ENCODE peak calls at places on chromosomes 6 and 20, in eight cellular contexts. One of them, this sample, is unnamed.

GRCh38 chr20:34693414-34693813 is 10.7 kb upstream of the TP53INP2 start:
- DNase-seq in HFF-Myc: no peak
- DNase-seq in PC-3: no peak
- DNase-seq in choroid plexus epithelial cell: no peak
- DNase-seq in WTC11: no peak
- DNase-seq in GM12865: no peak
- DNase-seq in activated CD4-positive, alpha-beta T cell treated with anti-CD3 and anti-CD28 coated beads, Interleukin-2, amount 50 U/mL, for 4 hours: no peak
- DNase-seq in left cardiac atrium: no peak
- DNase-seq in this sample: no peak

GRCh38 chr6:125196613-125197012 is 43.0 kb downstream of the TPD52L1 start:
- DNase-seq in left cardiac atrium: no peak
- DNase-seq in PC-3: no peak
- DNase-seq in choroid plexus epithelial cell: no peak
- DNase-seq in activated CD4-positive, alpha-beta T cell treated with anti-CD3 and anti-CD28 coated beads, Interleukin-2, amount 50 U/mL, for 4 hours: no peak
- DNase-seq in WTC11: no peak
- DNase-seq in GM12865: no peak
- DNase-seq in HFF-Myc: no peak
- DNase-seq in this sample: no peak

GRCh38 chr20:48231253-48231652 is 446.0 kb upstream of the SULF2 start:
- DNase-seq in left cardiac atrium: no peak
- DNase-seq in PC-3: no peak
- DNase-seq in WTC11: no peak
- DNase-seq in activated CD4-positive, alpha-beta T cell treated with anti-CD3 and anti-CD28 coated beads, Interleukin-2, amount 50 U/mL, for 4 hours: no peak
- DNase-seq in choroid plexus epithelial cell: no peak
- DNase-seq in HFF-Myc: no peak
- DNase-seq in GM12865: no peak
- DNase-seq in this sample: no peak

GRCh38 chr6:145241039-145241438 is 494.3 kb downstream of the EPM2A start:
- DNase-seq in WTC11: no peak
- DNase-seq in HFF-Myc: no peak
- DNase-seq in left cardiac atrium: no peak
- DNase-seq in activated CD4-positive, alpha-beta T cell treated with anti-CD3 and anti-CD28 coated beads, Interleukin-2, amount 50 U/mL, for 4 hours: no peak
- DNase-seq in choroid plexus epithelial cell: peak; percentile 68
- DNase-seq in PC-3: peak; percentile 89
- DNase-seq in GM12865: no peak
- DNase-seq in this sample: no peak

GRCh38 chr6:73691512-73691911 is 4.5 kb upstream of the CD109 start:
- DNase-seq in left cardiac atrium: no peak
- DNase-seq in PC-3: peak; percentile 40
- DNase-seq in choroid plexus epithelial cell: peak; percentile 56
- DNase-seq in HFF-Myc: no peak
- DNase-seq in GM12865: no peak
- DNase-seq in activated CD4-positive, alpha-beta T cell treated with anti-CD3 and anti-CD28 coated beads, Interleukin-2, amount 50 U/mL, for 4 hours: no peak
- DNase-seq in WTC11: no peak
- DNase-seq in this sample: no peak

GRCh38 chr20:9480066-9480465 is 34.3 kb upstream of the LAMP5 start:
- DNase-seq in left cardiac atrium: no peak
- DNase-seq in HFF-Myc: no peak
- DNase-seq in activated CD4-positive, alpha-beta T cell treated with anti-CD3 and anti-CD28 coated beads, Interleukin-2, amount 50 U/mL, for 4 hours: no peak
- DNase-seq in choroid plexus epithelial cell: no peak
- DNase-seq in GM12865: no peak
- DNase-seq in WTC11: no peak
- DNase-seq in PC-3: no peak
- DNase-seq in this sample: no peak

GRCh38 chr6:113129991-113130390 is 727.2 kb upstream of the MARCKS start:
- DNase-seq in choroid plexus epithelial cell: no peak
- DNase-seq in left cardiac atrium: no peak
- DNase-seq in PC-3: no peak
- DNase-seq in activated CD4-positive, alpha-beta T cell treated with anti-CD3 and anti-CD28 coated beads, Interleukin-2, amount 50 U/mL, for 4 hours: no peak
- DNase-seq in HFF-Myc: no peak
- DNase-seq in GM12865: no peak
- DNase-seq in WTC11: no peak
- DNase-seq in this sample: no peak

GRCh38 chr6:44307217-44307616 is 5.9 kb downstream of the AARS2 start:
- DNase-seq in GM12865: no peak
- DNase-seq in activated CD4-positive, alpha-beta T cell treated with anti-CD3 and anti-CD28 coated beads, Interleukin-2, amount 50 U/mL, for 4 hours: no peak
- DNase-seq in WTC11: no peak
- DNase-seq in choroid plexus epithelial cell: no peak
- DNase-seq in PC-3: no peak
- DNase-seq in HFF-Myc: no peak
- DNase-seq in left cardiac atrium: no peak
- DNase-seq in this sample: no peak

GRCh38 chr20:642398-643174 is 10.4 kb downstream of the SRXN1 start:
- DNase-seq in WTC11: peak; percentile 50
- DNase-seq in left cardiac atrium: peak; percentile 48
- DNase-seq in choroid plexus epithelial cell: no peak
- DNase-seq in HFF-Myc: no peak
- DNase-seq in PC-3: no peak
- DNase-seq in GM12865: no peak
- DNase-seq in activated CD4-positive, alpha-beta T cell treated with anti-CD3 and anti-CD28 coated beads, Interleukin-2, amount 50 U/mL, for 4 hours: no peak
- DNase-seq in this sample: peak; percentile 71

GRCh38 chr6:26173836-26174144 is 86.6 kb downstream of the HFE start:
- DNase-seq in WTC11: no peak
- DNase-seq in choroid plexus epithelial cell: no peak
- DNase-seq in GM12865: peak; percentile 35
- DNase-seq in left cardiac atrium: no peak
- DNase-seq in PC-3: no peak
- DNase-seq in HFF-Myc: no peak
- DNase-seq in activated CD4-positive, alpha-beta T cell treated with anti-CD3 and anti-CD28 coated beads, Interleukin-2, amount 50 U/mL, for 4 hours: no peak
- DNase-seq in this sample: no peak

GRCh38 chr6:114304304-114304887 is 38.4 kb downstream of the HS3ST5 start:
- DNase-seq in left cardiac atrium: no peak
- DNase-seq in activated CD4-positive, alpha-beta T cell treated with anti-CD3 and anti-CD28 coated beads, Interleukin-2, amount 50 U/mL, for 4 hours: no peak
- DNase-seq in choroid plexus epithelial cell: peak; percentile 50
- DNase-seq in HFF-Myc: no peak
- DNase-seq in PC-3: peak; percentile 64
- DNase-seq in WTC11: no peak
- DNase-seq in GM12865: peak; percentile 10
- DNase-seq in this sample: no peak

GRCh38 chr6:152696543-152696942 is 1.2 kb upstream of the MYCT1 start:
- DNase-seq in choroid plexus epithelial cell: peak; percentile 92
- DNase-seq in GM12865: no peak
- DNase-seq in left cardiac atrium: no peak
- DNase-seq in PC-3: peak; percentile 69
- DNase-seq in activated CD4-positive, alpha-beta T cell treated with anti-CD3 and anti-CD28 coated beads, Interleukin-2, amount 50 U/mL, for 4 hours: no peak
- DNase-seq in HFF-Myc: no peak
- DNase-seq in WTC11: no peak
- DNase-seq in this sample: no peak

GRCh38 chr20:35018578-35019371 is 63.1 kb downstream of the MYH7B start:
- DNase-seq in WTC11: no peak
- DNase-seq in choroid plexus epithelial cell: no peak
- DNase-seq in activated CD4-positive, alpha-beta T cell treated with anti-CD3 and anti-CD28 coated beads, Interleukin-2, amount 50 U/mL, for 4 hours: no peak
- DNase-seq in HFF-Myc: no peak
- DNase-seq in left cardiac atrium: no peak
- DNase-seq in GM12865: no peak
- DNase-seq in PC-3: no peak
- DNase-seq in this sample: no peak

GRCh38 chr6:85469276-85470022 is 19.6 kb downstream of the NT5E start:
- DNase-seq in HFF-Myc: no peak
- DNase-seq in GM12865: no peak
- DNase-seq in left cardiac atrium: no peak
- DNase-seq in WTC11: no peak
- DNase-seq in activated CD4-positive, alpha-beta T cell treated with anti-CD3 and anti-CD28 coated beads, Interleukin-2, amount 50 U/mL, for 4 hours: no peak
- DNase-seq in choroid plexus epithelial cell: no peak
- DNase-seq in PC-3: no peak
- DNase-seq in this sample: no peak

GRCh38 chr6:36769676-36770499 is 69.4 kb downstream of the CPNE5 start:
- DNase-seq in PC-3: peak; percentile 72
- DNase-seq in left cardiac atrium: no peak
- DNase-seq in activated CD4-positive, alpha-beta T cell treated with anti-CD3 and anti-CD28 coated beads, Interleukin-2, amount 50 U/mL, for 4 hours: no peak
- DNase-seq in HFF-Myc: no peak
- DNase-seq in WTC11: no peak
- DNase-seq in GM12865: peak; percentile 46
- DNase-seq in choroid plexus epithelial cell: peak; percentile 24
- DNase-seq in this sample: no peak

GRCh38 chr6:51959744-51960383 is 127.5 kb downstream of the PKHD1 start:
- DNase-seq in WTC11: peak; percentile 80
- DNase-seq in left cardiac atrium: peak; percentile 61
- DNase-seq in HFF-Myc: peak; percentile 30
- DNase-seq in PC-3: peak; percentile 91
- DNase-seq in GM12865: peak; percentile 81
- DNase-seq in activated CD4-positive, alpha-beta T cell treated with anti-CD3 and anti-CD28 coated beads, Interleukin-2, amount 50 U/mL, for 4 hours: no peak
- DNase-seq in choroid plexus epithelial cell: peak; percentile 80
- DNase-seq in this sample: peak; percentile 83

GRCh38 chr20:24978493-24978892 is 14.1 kb downstream of the APMAP start:
- DNase-seq in GM12865: no peak
- DNase-seq in activated CD4-positive, alpha-beta T cell treated with anti-CD3 and anti-CD28 coated beads, Interleukin-2, amount 50 U/mL, for 4 hours: no peak
- DNase-seq in HFF-Myc: no peak
- DNase-seq in choroid plexus epithelial cell: no peak
- DNase-seq in WTC11: no peak
- DNase-seq in left cardiac atrium: no peak
- DNase-seq in PC-3: no peak
- DNase-seq in this sample: no peak

GRCh38 chr6:120214097-120214496 is 864.5 kb upstream of the MAN1A1 start:
- DNase-seq in activated CD4-positive, alpha-beta T cell treated with anti-CD3 and anti-CD28 coated beads, Interleukin-2, amount 50 U/mL, for 4 hours: no peak
- DNase-seq in left cardiac atrium: no peak
- DNase-seq in PC-3: peak; percentile 6
- DNase-seq in GM12865: no peak
- DNase-seq in HFF-Myc: no peak
- DNase-seq in WTC11: no peak
- DNase-seq in choroid plexus epithelial cell: no peak
- DNase-seq in this sample: no peak

GRCh38 chr6:160014869-160015182 is 45.9 kb downstream of the IGF2R start:
- DNase-seq in HFF-Myc: no peak
- DNase-seq in WTC11: no peak
- DNase-seq in choroid plexus epithelial cell: no peak
- DNase-seq in GM12865: no peak
- DNase-seq in left cardiac atrium: no peak
- DNase-seq in activated CD4-positive, alpha-beta T cell treated with anti-CD3 and anti-CD28 coated beads, Interleukin-2, amount 50 U/mL, for 4 hours: no peak
- DNase-seq in PC-3: no peak
- DNase-seq in this sample: no peak

GRCh38 chr6:149938571-149939462 is 3.0 kb upstream of the ULBP2 start:
- DNase-seq in PC-3: peak; percentile 27
- DNase-seq in GM12865: peak; percentile 85
- DNase-seq in left cardiac atrium: no peak
- DNase-seq in activated CD4-positive, alpha-beta T cell treated with anti-CD3 and anti-CD28 coated beads, Interleukin-2, amount 50 U/mL, for 4 hours: peak; percentile 29
- DNase-seq in choroid plexus epithelial cell: peak; percentile 13
- DNase-seq in HFF-Myc: no peak
- DNase-seq in WTC11: no peak
- DNase-seq in this sample: peak; percentile 33

GRCh38 chr20:47784599-47785320 is 521 bp downstream of the SULF2 start:
- DNase-seq in WTC11: peak; percentile 44
- DNase-seq in GM12865: peak; percentile 12
- DNase-seq in HFF-Myc: no peak
- DNase-seq in PC-3: peak; percentile 74
- DNase-seq in activated CD4-positive, alpha-beta T cell treated with anti-CD3 and anti-CD28 coated beads, Interleukin-2, amount 50 U/mL, for 4 hours: no peak
- DNase-seq in choroid plexus epithelial cell: peak; percentile 36
- DNase-seq in left cardiac atrium: peak; percentile 65
- DNase-seq in this sample: peak; percentile 66

GRCh38 chr6:157706883-157707282 is 116.2 kb upstream of the SNX9 start:
- DNase-seq in PC-3: no peak
- DNase-seq in HFF-Myc: no peak
- DNase-seq in left cardiac atrium: no peak
- DNase-seq in activated CD4-positive, alpha-beta T cell treated with anti-CD3 and anti-CD28 coated beads, Interleukin-2, amount 50 U/mL, for 4 hours: no peak
- DNase-seq in GM12865: no peak
- DNase-seq in choroid plexus epithelial cell: no peak
- DNase-seq in WTC11: no peak
- DNase-seq in this sample: no peak

GRCh38 chr20:1177680-1178079 is 7.1 kb downstream of the TMEM74B start:
- DNase-seq in HFF-Myc: no peak
- DNase-seq in choroid plexus epithelial cell: peak; percentile 22
- DNase-seq in GM12865: no peak
- DNase-seq in PC-3: peak; percentile 39
- DNase-seq in activated CD4-positive, alpha-beta T cell treated with anti-CD3 and anti-CD28 coated beads, Interleukin-2, amount 50 U/mL, for 4 hours: no peak
- DNase-seq in WTC11: peak; percentile 56
- DNase-seq in left cardiac atrium: no peak
- DNase-seq in this sample: peak; percentile 39

GRCh38 chr6:168713839-168714238 is 272.9 kb downstream of the SMOC2 start:
- DNase-seq in WTC11: no peak
- DNase-seq in PC-3: peak; percentile 6
- DNase-seq in GM12865: no peak
- DNase-seq in activated CD4-positive, alpha-beta T cell treated with anti-CD3 and anti-CD28 coated beads, Interleukin-2, amount 50 U/mL, for 4 hours: no peak
- DNase-seq in left cardiac atrium: no peak
- DNase-seq in HFF-Myc: no peak
- DNase-seq in choroid plexus epithelial cell: peak; percentile 2
- DNase-seq in this sample: no peak

GRCh38 chr6:157097255-157097936 is 225.9 kb downstream of the TMEM242 start:
- DNase-seq in left cardiac atrium: no peak
- DNase-seq in choroid plexus epithelial cell: no peak
- DNase-seq in activated CD4-positive, alpha-beta T cell treated with anti-CD3 and anti-CD28 coated beads, Interleukin-2, amount 50 U/mL, for 4 hours: no peak
- DNase-seq in GM12865: no peak
- DNase-seq in HFF-Myc: no peak
- DNase-seq in WTC11: no peak
- DNase-seq in PC-3: no peak
- DNase-seq in this sample: no peak

GRCh38 chr6:152129606-152130249 is 322.2 kb downstream of the ESR1 start:
- DNase-seq in GM12865: no peak
- DNase-seq in choroid plexus epithelial cell: peak; percentile 48
- DNase-seq in PC-3: no peak
- DNase-seq in activated CD4-positive, alpha-beta T cell treated with anti-CD3 and anti-CD28 coated beads, Interleukin-2, amount 50 U/mL, for 4 hours: no peak
- DNase-seq in HFF-Myc: no peak
- DNase-seq in WTC11: no peak
- DNase-seq in left cardiac atrium: no peak
- DNase-seq in this sample: no peak

GRCh38 chr6:166419268-166419667 is 36.5 kb upstream of the MPC1 start:
- DNase-seq in activated CD4-positive, alpha-beta T cell treated with anti-CD3 and anti-CD28 coated beads, Interleukin-2, amount 50 U/mL, for 4 hours: peak; percentile 53
- DNase-seq in WTC11: no peak
- DNase-seq in HFF-Myc: peak; percentile 74
- DNase-seq in GM12865: peak; percentile 92
- DNase-seq in PC-3: peak; percentile 36
- DNase-seq in choroid plexus epithelial cell: peak; percentile 63
- DNase-seq in left cardiac atrium: no peak
- DNase-seq in this sample: no peak

GRCh38 chr6:113854531-113855499 is 2.3 kb upstream of the MARCKS start:
- DNase-seq in WTC11: peak; percentile 87
- DNase-seq in left cardiac atrium: peak; percentile 72
- DNase-seq in GM12865: peak; percentile 91
- DNase-seq in choroid plexus epithelial cell: peak; percentile 82
- DNase-seq in PC-3: peak; percentile 31
- DNase-seq in activated CD4-positive, alpha-beta T cell treated with anti-CD3 and anti-CD28 coated beads, Interleukin-2, amount 50 U/mL, for 4 hours: no peak
- DNase-seq in HFF-Myc: no peak
- DNase-seq in this sample: peak; percentile 90

GRCh38 chr20:61805781-61806180 is 259.9 kb downstream of the TAF4 start:
- DNase-seq in GM12865: no peak
- DNase-seq in choroid plexus epithelial cell: no peak
- DNase-seq in WTC11: no peak
- DNase-seq in PC-3: no peak
- DNase-seq in left cardiac atrium: no peak
- DNase-seq in HFF-Myc: no peak
- DNase-seq in activated CD4-positive, alpha-beta T cell treated with anti-CD3 and anti-CD28 coated beads, Interleukin-2, amount 50 U/mL, for 4 hours: no peak
- DNase-seq in this sample: no peak

GRCh38 chr20:10654630-10655029 is 19.2 kb downstream of the JAG1 start:
- DNase-seq in WTC11: no peak
- DNase-seq in left cardiac atrium: no peak
- DNase-seq in PC-3: no peak
- DNase-seq in choroid plexus epithelial cell: no peak
- DNase-seq in GM12865: peak; percentile 78
- DNase-seq in activated CD4-positive, alpha-beta T cell treated with anti-CD3 and anti-CD28 coated beads, Interleukin-2, amount 50 U/mL, for 4 hours: no peak
- DNase-seq in HFF-Myc: no peak
- DNase-seq in this sample: peak; percentile 27

GRCh38 chr6:28585335-28585734 is 59.7 kb downstream of the GPX5 start:
- DNase-seq in WTC11: no peak
- DNase-seq in activated CD4-positive, alpha-beta T cell treated with anti-CD3 and anti-CD28 coated beads, Interleukin-2, amount 50 U/mL, for 4 hours: no peak
- DNase-seq in left cardiac atrium: no peak
- DNase-seq in HFF-Myc: no peak
- DNase-seq in PC-3: peak; percentile 76
- DNase-seq in GM12865: no peak
- DNase-seq in choroid plexus epithelial cell: peak; percentile 79
- DNase-seq in this sample: no peak

GRCh38 chr6:26568601-26569432 is 27.9 kb upstream of the ABT1 start:
- DNase-seq in WTC11: peak; percentile 98
- DNase-seq in choroid plexus epithelial cell: peak; percentile 96
- DNase-seq in activated CD4-positive, alpha-beta T cell treated with anti-CD3 and anti-CD28 coated beads, Interleukin-2, amount 50 U/mL, for 4 hours: peak; percentile 99
- DNase-seq in PC-3: peak; percentile 98
- DNase-seq in GM12865: peak; percentile 97
- DNase-seq in HFF-Myc: peak; percentile 90
- DNase-seq in left cardiac atrium: peak; percentile 82
- DNase-seq in this sample: peak; percentile 98

This sample was measured in nephron progenitor cell.